ENCODE peak calls at places on chromosomes 16 and 17, in four cellular contexts. B, X, N and Z are unnamed samples.

GRCh38 chr17:1736348-1737281 is 6.1 kb upstream of the SERPINF2 start:
- DNase-seq in B (no peak), X (no peak), N (peak; percentile 80), Z (peak; percentile 89)

GRCh38 chr16:10871157-10871991 is 5.6 kb upstream of the CIITA start:
- DNase-seq in B (no peak), X (peak; percentile 79), N (peak; percentile 92), Z (peak; percentile 66)

GRCh38 chr16:21656795-21657768 is 4.7 kb upstream of the IGSF6 start:
- DNase-seq in B (peak; percentile 36), X (peak; percentile 58), N (peak; percentile 66), Z (peak; percentile 65)

GRCh38 chr17:79923974-79924638 is 84.9 kb upstream of the CBX4 start:
- DNase-seq in B (peak; percentile 77), X (peak; percentile 52), N (peak; percentile 49), Z (peak; percentile 72)

GRCh38 chr17:7260601-7261376 is 1.5 kb downstream of the CLDN7 start:
- DNase-seq in B (no peak), X (peak; percentile 70), N (peak; percentile 50), Z (peak; percentile 71)

GRCh38 chr17:58278661-58279015 is 2.1 kb downstream of the MPO start:
- DNase-seq in B (no peak), X (no peak), N (no peak), Z (no peak)

GRCh38 chr17:18950944-18951905 is 740 bp upstream of the SLC5A10 start:
- DNase-seq in B (no peak), X (no peak), N (no peak), Z (no peak)

GRCh38 chr17:29789186-29790170 is 140.6 kb downstream of the SSH2 start:
- DNase-seq in B (no peak), X (peak; percentile 2), N (no peak), Z (no peak)

GRCh38 chr17:18185391-18185790 is 1.8 kb downstream of the ALKBH5 start:
- DNase-seq in B (no peak), X (peak; percentile 38), N (no peak), Z (no peak)

GRCh38 chr16:50742521-50743150 is 750 bp downstream of the CYLD start:
- DNase-seq in B (no peak), X (peak; percentile 36), N (peak; percentile 67), Z (peak; percentile 75)

GRCh38 chr17:71392715-71393567 is 727.9 kb upstream of the SOX9 start:
- DNase-seq in B (no peak), X (peak; percentile 41), N (no peak), Z (no peak)

GRCh38 chr16:63457869-63458268 is 1421.6 kb upstream of the CDH8 start:
- DNase-seq in B (no peak), X (no peak), N (no peak), Z (no peak)

GRCh38 chr16:86498661-86499493 is 11.4 kb upstream of the FOXF1 start:
- DNase-seq in B (no peak), X (no peak), N (no peak), Z (no peak)

GRCh38 chr17:57313276-57313835 is 57.0 kb downstream of the MSI2 start:
- DNase-seq in B (no peak), X (no peak), N (no peak), Z (no peak)

GRCh38 chr17:39939588-39940419 is 12.3 kb downstream of the LRRC3C start:
- DNase-seq in B (no peak), X (peak; percentile 24), N (peak; percentile 86), Z (peak; percentile 59)

GRCh38 chr17:79294459-79295071 is 219.9 kb downstream of the ENGASE start:
- DNase-seq in B (peak; percentile 90), X (peak; percentile 62), N (peak; percentile 35), Z (peak; percentile 52)

GRCh38 chr16:56688762-56689161 is 6.5 kb downstream of the MT1X start:
- DNase-seq in B (no peak), X (no peak), N (no peak), Z (no peak)

GRCh38 chr17:40822132-40822812 is at the start of gene KRT10:
- DNase-seq in B (no peak), X (no peak), N (no peak), Z (no peak)

GRCh38 chr16:57305159-57305811 is 20.8 kb upstream of the PLLP start:
- DNase-seq in B (no peak), X (no peak), N (no peak), Z (no peak)

GRCh38 chr16:17335826-17336492 is 134.8 kb downstream of the XYLT1 start:
- DNase-seq in B (no peak), X (no peak), N (no peak), Z (no peak)

GRCh38 chr16:48405153-48405552 is 19.9 kb upstream of the SIAH1 start:
- DNase-seq in B (no peak), X (no peak), N (no peak), Z (no peak)

GRCh38 chr17:72660274-72661092 is 432.0 kb downstream of the SLC39A11 start:
- DNase-seq in B (no peak), X (no peak), N (no peak), Z (no peak)

GRCh38 chr16:8924214-8924613 is 39.5 kb downstream of the USP7 start:
- DNase-seq in B (no peak), X (no peak), N (peak; percentile 44), Z (no peak)

GRCh38 chr16:15592324-15592723 is 50.6 kb downstream of the MARF1 start:
- DNase-seq in B (no peak), X (no peak), N (no peak), Z (no peak)

GRCh38 chr16:4979164-4979563 is 21.0 kb downstream of the SEC14L5 start:
- DNase-seq in B (no peak), X (no peak), N (no peak), Z (no peak)

GRCh38 chr16:88932929-88933328 is 44.1 kb downstream of the CBFA2T3 start:
- DNase-seq in B (no peak), X (no peak), N (no peak), Z (no peak)

GRCh38 chr17:50144845-50145531 is 5.5 kb downstream of the PPP1R9B start:
- DNase-seq in B (no peak), X (no peak), N (no peak), Z (no peak)

GRCh38 chr16:62036101-62036806 is at the start of gene CDH8:
- DNase-seq in B (peak; percentile 43), X (no peak), N (no peak), Z (no peak)

GRCh38 chr16:5551909-5552308 is 454.3 kb upstream of the EEF2KMT start:
- DNase-seq in B (no peak), X (no peak), N (no peak), Z (no peak)

GRCh38 chr16:54430491-54431030 is 144.0 kb upstream of the IRX3 start:
- DNase-seq in B (no peak), X (peak; percentile 6), N (no peak), Z (no peak)

GRCh38 chr17:65374966-65375365 is 186.5 kb downstream of the AXIN2 start:
- DNase-seq in B (no peak), X (no peak), N (no peak), Z (no peak)

GRCh38 chr17:13576661-13577526 is 24.8 kb downstream of the HS3ST3A1 start:
- DNase-seq in B (no peak), X (peak; percentile 50), N (no peak), Z (no peak)

GRCh38 chr16:69435977-69436729 is 11.7 kb downstream of the CYB5B start:
- DNase-seq in B (no peak), X (no peak), N (peak; percentile 36), Z (no peak)

GRCh38 chr16:87254734-87255133 is 62.5 kb downstream of the C16orf95 start:
- DNase-seq in B (no peak), X (no peak), N (no peak), Z (no peak)

GRCh38 chr17:78974635-78975591 is 4.8 kb downstream of the LGALS3BP start:
- DNase-seq in B (no peak), X (peak; percentile 69), N (no peak), Z (no peak)

GRCh38 chr17:50055055-50055425 is 870 bp upstream of the ITGA3 start:
- DNase-seq in B (no peak), X (peak; percentile 95), N (no peak), Z (no peak)

GRCh38 chr16:85444879-85445778 is 168.0 kb upstream of the GSE1 start:
- DNase-seq in B (no peak), X (no peak), N (no peak), Z (no peak)

GRCh38 chr17:61467416-61468262 is 15.4 kb downstream of the TBX4 start:
- DNase-seq in B (peak; percentile 55), X (peak; percentile 59), N (peak; percentile 16), Z (no peak)

GRCh38 chr17:45372325-45372869 is 55.6 kb upstream of the MAP3K14 start:
- DNase-seq in B (no peak), X (peak; percentile 43), N (no peak), Z (no peak)

GRCh38 chr17:45376171-45376564 is 56.5 kb downstream of the ARHGAP27 start:
- DNase-seq in B (no peak), X (no peak), N (no peak), Z (no peak)

GRCh38 chr17:45376606-45377005 is 56.1 kb downstream of the ARHGAP27 start:
- DNase-seq in B (no peak), X (no peak), N (no peak), Z (no peak)

GRCh38 chr17:45371414-45372324 is 54.8 kb upstream of the MAP3K14 start:
- DNase-seq in B (peak; percentile 62), X (peak; percentile 83), N (no peak), Z (no peak)

GRCh38 chr17:45374501-45374900 is 57.7 kb upstream of the MAP3K14 start:
- DNase-seq in B (no peak), X (peak; percentile 50), N (no peak), Z (no peak)
- TF ChIP-seq CTCF in B (no peak), X (no peak), N (no peak), Z (no peak)

GRCh38 chr17:75289832-75290337 is 652 bp upstream of the SLC25A19 start:
- DNase-seq in B (no peak), X (peak; percentile 59), N (peak; percentile 90), Z (no peak)
- TF ChIP-seq CTCF in B (peak; percentile 27), X (peak; percentile 36), N (peak; percentile 52), Z (no peak)

GRCh38 chr16:540645-541340 is 13.3 kb downstream of the CAPN15 start:
- DNase-seq in B (no peak), X (no peak), N (no peak), Z (no peak)

GRCh38 chr16:539901-540530 is 12.5 kb downstream of the CAPN15 start:
- DNase-seq in B (no peak), X (no peak), N (no peak), Z (no peak)

GRCh38 chr16:546909-547770 is 13.1 kb upstream of the PRR35 start:
- DNase-seq in B (peak; percentile 78), X (no peak), N (no peak), Z (peak; percentile 87)

GRCh38 chr16:544517-544916 is 15.7 kb upstream of the PRR35 start:
- DNase-seq in B (no peak), X (no peak), N (no peak), Z (no peak)

GRCh38 chr16:543301-544164 is 16.0 kb downstream of the CAPN15 start:
- DNase-seq in B (no peak), X (no peak), N (no peak), Z (no peak)
- TF ChIP-seq CTCF in B (no peak), X (no peak), N (no peak), Z (no peak)

DNA sequence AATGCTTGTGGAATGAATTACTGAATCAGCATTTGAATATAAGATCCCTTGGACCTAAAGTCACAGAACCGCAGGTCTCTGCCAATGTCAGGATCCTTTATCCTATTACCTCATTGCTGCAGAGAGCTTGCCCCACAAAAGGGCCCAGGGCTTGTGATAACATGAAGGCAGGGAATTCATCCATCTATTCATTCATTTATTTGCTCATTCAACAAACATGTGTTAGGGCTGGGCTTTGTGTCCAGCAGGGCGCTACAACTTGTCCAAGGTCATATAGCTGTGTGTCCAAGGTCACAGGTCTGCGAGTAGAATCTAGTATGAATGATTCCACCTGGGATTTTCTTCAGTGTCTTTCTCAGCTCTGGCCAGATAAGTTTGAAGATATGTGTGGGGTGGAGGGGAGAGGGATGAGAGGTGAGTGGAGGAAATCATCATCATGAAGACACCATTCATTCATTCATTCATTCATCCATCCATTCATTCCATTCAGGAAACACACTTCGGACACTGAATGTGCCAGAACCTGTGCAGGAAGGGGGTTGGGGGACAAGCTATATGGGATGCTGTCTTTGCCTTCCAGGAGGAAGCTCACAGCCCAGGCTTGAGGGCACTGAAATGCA is 1.3 kb upstream of the UNC45B start:
- DNase-seq in B (no peak), X (no peak), N (no peak), Z (no peak)
- TF ChIP-seq CTCF in B (no peak), X (no peak), N (no peak), Z (no peak)